ENCODE peak calls at places on chromosomes 13 and 19, in four cellular contexts. Z, A, W and Y are unnamed samples.

GRCh38 chr13:107851670-107852460 is 363.5 kb downstream of the LIG4 start:
- DNase-seq in Z (no peak), A (no peak), W (no peak), Y (no peak)

GRCh38 chr13:39538826-39539555 is 64.0 kb downstream of the LHFPL6 start:
- DNase-seq in Z (no peak), A (no peak), W (no peak), Y (no peak)

GRCh38 chr13:50676602-50677001 is 166.9 kb downstream of the DLEU7 start:
- DNase-seq in Z (no peak), A (no peak), W (no peak), Y (peak; percentile 26)

GRCh38 chr13:73335938-73336337 is 277.1 kb downstream of the KLF5 start:
- DNase-seq in Z (no peak), A (no peak), W (no peak), Y (no peak)

GRCh38 chr13:79937311-79938243 is 403.3 kb downstream of the SPRY2 start:
- DNase-seq in Z (no peak), A (peak; percentile 12), W (no peak), Y (no peak)

GRCh38 chr13:44471686-44472085 is 98.1 kb downstream of the SERP2 start:
- DNase-seq in Z (no peak), A (no peak), W (no peak), Y (no peak)

GRCh38 chr19:39347332-39348227 is 5.4 kb downstream of the SAMD4B start:
- DNase-seq in Z (no peak), A (no peak), W (no peak), Y (no peak)

GRCh38 chr19:282501-282900 is 8.7 kb downstream of the PLPP2 start:
- DNase-seq in Z (peak; percentile 13), A (no peak), W (no peak), Y (no peak)

GRCh38 chr19:58361900-58362271 is 665 bp downstream of the ZNF497 start:
- DNase-seq in Z (no peak), A (no peak), W (no peak), Y (no peak)

GRCh38 chr13:112702983-112703379 is 13.1 kb downstream of the ATP11A start:
- DNase-seq in Z (peak; percentile 4), A (no peak), W (no peak), Y (no peak)

GRCh38 chr19:4624733-4625362 is 14.5 kb upstream of the TNFAIP8L1 start:
- DNase-seq in Z (no peak), A (no peak), W (no peak), Y (no peak)

GRCh38 chr19:18102916-18103542 is 5.5 kb downstream of the MAST3 start:
- DNase-seq in Z (no peak), A (no peak), W (no peak), Y (no peak)

GRCh38 chr19:48102870-48103751 is 7.5 kb downstream of the PLA2G4C start:
- DNase-seq in Z (no peak), A (no peak), W (no peak), Y (no peak)

GRCh38 chr13:40469581-40470282 is 196.7 kb downstream of the FOXO1 start:
- DNase-seq in Z (no peak), A (no peak), W (no peak), Y (no peak)

GRCh38 chr19:42191855-42192254 is 25.6 kb downstream of the DEDD2 start:
- DNase-seq in Z (no peak), A (peak; percentile 60), W (no peak), Y (peak; percentile 71)

GRCh38 chr13:98998831-98999634 is 21.2 kb upstream of the DOCK9 start:
- DNase-seq in Z (no peak), A (no peak), W (no peak), Y (no peak)

GRCh38 chr13:45048890-45049407 is 59.6 kb downstream of the GPALPP1 start:
- DNase-seq in Z (no peak), A (no peak), W (no peak), Y (no peak)

GRCh38 chr13:59176775-59177174 is 987.0 kb downstream of the DIAPH3 start:
- DNase-seq in Z (no peak), A (no peak), W (no peak), Y (no peak)

GRCh38 chr19:12140545-12141404 is 625 bp upstream of the ZNF20 start:
- DNase-seq in Z (peak; percentile 89), A (no peak), W (peak; percentile 76), Y (peak; percentile 21)

GRCh38 chr19:29539668-29540067 is 13.9 kb downstream of the VSTM2B start:
- DNase-seq in Z (peak; percentile 38), A (no peak), W (no peak), Y (no peak)

DNA sequence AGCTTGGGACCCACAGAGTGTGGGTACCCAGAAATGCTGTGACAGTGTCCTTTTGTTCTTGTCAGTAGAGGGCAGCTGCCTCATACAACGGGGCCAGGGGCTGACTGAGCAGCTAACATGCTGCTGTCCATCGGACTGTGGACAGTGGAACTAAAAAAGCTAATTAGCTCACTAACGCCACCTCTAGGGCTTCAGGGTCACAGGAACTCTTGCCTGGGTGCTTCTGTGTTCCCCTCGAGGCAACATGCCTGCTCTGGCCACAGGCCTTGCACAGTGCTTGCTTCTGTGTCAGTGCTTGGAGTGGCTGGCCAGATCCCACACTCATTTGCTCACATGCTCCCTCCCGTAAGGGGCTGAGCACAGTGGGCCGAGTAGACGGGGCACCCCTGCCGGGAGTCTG is 377.0 kb downstream of the OLFM4 start:
- DNase-seq in Z (no peak), A (no peak), W (no peak), Y (no peak)
- TF ChIP-seq CTCF in Z (no peak), A (no peak), W (no peak), Y (no peak)

GRCh38 chr19:33868076-33868735 is 71.5 kb downstream of the KCTD15 start:
- DNase-seq in Z (no peak), A (no peak), W (no peak), Y (no peak)
- H3K4me3 ChIP-seq in Z (peak overlapping the region; percentile 29), A (peak overlapping the region; percentile 16), W (no peak overlapping the region), Y (no peak overlapping the region)

GRCh38 chr13:43195551-43195950 is 172.2 kb downstream of the DNAJC15 start:
- DNase-seq in Z (no peak), A (no peak), W (no peak), Y (no peak)
- TF ChIP-seq CTCF in Z (no peak), A (peak; percentile 37), W (no peak), Y (peak; percentile 2)

GRCh38 chr19:20365146-20365545 is 198.1 kb downstream of the ZNF486 start:
- DNase-seq in Z (no peak), A (no peak), W (no peak), Y (no peak)
- H3K4me3 ChIP-seq in Z (no peak overlapping the region), A (no peak overlapping the region), W (no peak overlapping the region), Y (no peak overlapping the region)

GRCh38 chr19:15025237-15025636 is 24.0 kb upstream of the CASP14 start:
- DNase-seq in Z (no peak), A (no peak), W (no peak), Y (no peak)
- TF ChIP-seq CTCF in Z (no peak), A (peak; percentile 34), W (peak; percentile 28), Y (no peak)